ENCODE peak calls at places on chromosomes 7 and 10, in seven cellular contexts. H is stimulated activated CD8-positive, alpha-beta memory T cell treated with anti-CD3 and anti-CD28 coated beads, Interleukin-15, amount 100 ng/mL, for 4 hours; P is CD8-positive, alpha-beta memory T cell; T is GDM1; Q is 8988T; I is dermis microvascular lymphatic vessel endothelial cell; V is lung microvascular endothelial cell. K is an unnamed sample.

GRCh38 chr7:46534593-46535271 is 613.7 kb upstream of the IGFBP3 start:
- DNase-seq in H (no peak), P (no peak), T (no peak), Q (no peak), I (peak; percentile 87), V (no peak), K (no peak)

GRCh38 chr10:86819567-86819966 is 63.1 kb downstream of the BMPR1A start:
- DNase-seq in H (no peak), P (no peak), T (no peak), Q (no peak), I (no peak), V (no peak), K (no peak)

GRCh38 chr10:21517134-21517982 is 8.1 kb downstream of the SKIDA1 start:
- DNase-seq in H (no peak), P (no peak), T (no peak), Q (peak; percentile 83), I (no peak), V (peak; percentile 60), K (peak; percentile 74)

GRCh38 chr10:122494173-122494820 is 32.9 kb downstream of the HTRA1 start:
- DNase-seq in H (no peak), P (no peak), T (no peak), Q (no peak), I (peak; percentile 78), V (peak; percentile 60), K (no peak)

GRCh38 chr10:110989016-110989415 is 69.6 kb downstream of the SHOC2 start:
- DNase-seq in H (no peak), P (no peak), T (no peak), Q (no peak), I (no peak), V (no peak), K (no peak)

GRCh38 chr7:48041665-48041995 is 6.3 kb downstream of the C7orf57 start:
- DNase-seq in H (no peak), P (no peak), T (no peak), Q (no peak), I (no peak), V (peak; percentile 78), K (no peak)

GRCh38 chr7:51139796-51140195 is 176.8 kb downstream of the COBL start:
- DNase-seq in H (no peak), P (no peak), T (no peak), Q (no peak), I (no peak), V (peak; percentile 67), K (no peak)

GRCh38 chr7:2015251-2015871 is 217.4 kb downstream of the MAD1L1 start:
- DNase-seq in H (no peak), P (no peak), T (no peak), Q (no peak), I (no peak), V (no peak), K (peak; percentile 73)

GRCh38 chr7:151368136-151368571 is 26.5 kb downstream of the NUB1 start:
- DNase-seq in H (peak; percentile 40), P (peak; percentile 72), T (peak; percentile 31), Q (peak; percentile 67), I (peak; percentile 37), V (peak; percentile 75), K (peak; percentile 93)

GRCh38 chr7:1889556-1890181 is 219.6 kb downstream of the ELFN1 start:
- DNase-seq in H (no peak), P (no peak), T (no peak), Q (no peak), I (no peak), V (peak; percentile 67), K (no peak)

GRCh38 chr7:143002106-143002505 is 24.8 kb downstream of the OR9A2 start:
- DNase-seq in H (no peak), P (no peak), T (peak; percentile 17), Q (no peak), I (no peak), V (peak; percentile 29), K (no peak)

GRCh38 chr7:82481499-82482097 is 38.0 kb upstream of the CACNA2D1 start:
- DNase-seq in H (no peak), P (no peak), T (no peak), Q (no peak), I (peak; percentile 7), V (peak; percentile 42), K (no peak)

GRCh38 chr10:122435212-122435827 is 19.1 kb upstream of the ARMS2 start:
- DNase-seq in H (no peak), P (peak; percentile 44), T (no peak), Q (no peak), I (peak; percentile 35), V (peak; percentile 54), K (no peak)

GRCh38 chr7:50962281-50962883 is 179.7 kb upstream of the GRB10 start:
- DNase-seq in H (no peak), P (no peak), T (no peak), Q (no peak), I (no peak), V (peak; percentile 16), K (no peak)

GRCh38 chr7:44964384-44964830 is 14.4 kb downstream of the MYO1G start:
- DNase-seq in H (no peak), P (no peak), T (no peak), Q (peak; percentile 89), I (no peak), V (peak; percentile 19), K (peak; percentile 73)

GRCh38 chr10:52779541-52780390 is 7.2 kb upstream of the MBL2 start:
- DNase-seq in H (no peak), P (no peak), T (peak; percentile 48), Q (peak; percentile 58), I (peak; percentile 20), V (peak; percentile 59), K (peak; percentile 78)

GRCh38 chr7:91182819-91183405 is 81.3 kb upstream of the FZD1 start:
- DNase-seq in H (no peak), P (no peak), T (no peak), Q (no peak), I (no peak), V (peak; percentile 77), K (no peak)

K was measured in aorta.